ENCODE peak calls at places on chromosomes 13 and 19, in seven cellular contexts. K is progenitor cell of endocrine pancreas; Y is HFF-Myc; X is neural crest cell; V is CD8-positive, alpha-beta T cell; I is body of pancreas; F is OCI-LY7. D is an unnamed sample.

GRCh38 chr13:31166591-31166990 is 4.9 kb upstream of the HSPH1 start:
- DNase-seq in F (no peak), X (no peak), Y (no peak), V (no peak), I (no peak), K (no peak), D (no peak)

GRCh38 chr13:112579310-112579843 is 8.6 kb downstream of the TUBGCP3 start:
- DNase-seq in Y (no peak), I (no peak), X (no peak), F (no peak), V (no peak), K (no peak), D (no peak)

GRCh38 chr19:18280247-18281081 is 958 bp downstream of the JUND start:
- DNase-seq in V (peak; percentile 81), Y (no peak), X (peak; percentile 47), K (peak; percentile 49), I (peak; percentile 84), F (peak; percentile 95), D (peak; percentile 75)

GRCh38 chr19:1274852-1275259 is 474 bp upstream of the FAM174C start:
- DNase-seq in I (no peak), Y (no peak), F (no peak), K (no peak), X (no peak), V (no peak), D (no peak)

GRCh38 chr13:53953205-53953604 is 924.6 kb downstream of the OLFM4 start:
- DNase-seq in X (no peak), F (no peak), K (no peak), V (no peak), Y (no peak), I (no peak), D (no peak)

GRCh38 chr19:6734096-6734696 is 3.2 kb downstream of the GPR108 start:
- DNase-seq in K (no peak), Y (no peak), X (no peak), I (no peak), V (no peak), F (no peak), D (no peak)

GRCh38 chr13:35518337-35518736 is 41.8 kb upstream of the MAB21L1 start:
- DNase-seq in I (no peak), X (no peak), Y (no peak), F (no peak), V (no peak), K (no peak), D (no peak)

GRCh38 chr19:12767150-12767549 is 8.2 kb downstream of the HOOK2 start:
- DNase-seq in I (no peak), F (no peak), Y (no peak), K (no peak), X (no peak), V (no peak), D (no peak)

GRCh38 chr13:97600438-97601080 is 166.6 kb downstream of the RAP2A start:
- DNase-seq in Y (peak; percentile 5), I (no peak), F (no peak), K (no peak), V (no peak), X (no peak), D (no peak)